ENCODE peak calls at places on chromosome 19, in five cellular contexts. X is heart left ventricle; Y is gastrocnemius medialis; N is uterus; J is effector memory CD4-positive, alpha-beta T cell. L is an unnamed sample.
A peak's percentile ranks its signal among the peaks of the same experiment; 100 is the strongest.

GRCh38 chr19:33702606-33703437 is 81.1 kb downstream of the CHST8 start:
- DNase-seq in N (no peak), J (no peak), X (no peak), Y (no peak), L (peak; percentile 56)

GRCh38 chr19:50510121-50510670 is 795 bp downstream of the JOSD2 start:
- DNase-seq in N (no peak), Y (no peak), X (no peak), J (no peak), L (peak; percentile 83)

GRCh38 chr19:16773939-16774338 is 54.3 kb downstream of the NWD1 start:
- DNase-seq in J (no peak), Y (no peak), X (no peak), N (no peak), L (no peak)

GRCh38 chr19:39296906-39297305 is 699 bp downstream of the IFNL1 start:
- DNase-seq in J (no peak), Y (no peak), N (no peak), X (no peak), L (no peak)

GRCh38 chr19:6232567-6232966 is 47.2 kb downstream of the MLLT1 start:
- DNase-seq in Y (no peak), X (no peak), J (no peak), N (no peak), L (no peak)

GRCh38 chr19:20357921-20358320 is 190.9 kb downstream of the ZNF486 start:
- DNase-seq in N (no peak), J (no peak), X (no peak), Y (no peak), L (no peak)

GRCh38 chr19:21463449-21464105 is 41.8 kb upstream of the ZNF429 start:
- DNase-seq in N (no peak), X (peak; percentile 73), Y (no peak), J (no peak), L (peak; percentile 73)

GRCh38 chr19:33133438-33134031 is 1.6 kb downstream of the WDR88 start:
- DNase-seq in N (no peak), X (no peak), J (no peak), Y (no peak), L (no peak)

GRCh38 chr19:50315773-50316448 is 13.3 kb downstream of the KCNC3 start:
- DNase-seq in Y (no peak), X (no peak), J (no peak), N (no peak), L (no peak)

GRCh38 chr19:33194884-33195710 is 967 bp downstream of the LRP3 start:
- DNase-seq in J (no peak), Y (no peak), N (no peak), X (peak; percentile 62), L (peak; percentile 88)

GRCh38 chr19:6061420-6062130 is 48.7 kb downstream of the RFX2 start:
- DNase-seq in Y (peak; percentile 33), J (no peak), N (no peak), X (no peak), L (peak; percentile 36)

GRCh38 chr19:35460608-35461007 is 12.6 kb downstream of the FFAR2 start:
- DNase-seq in N (no peak), Y (no peak), J (no peak), X (no peak), L (no peak)

GRCh38 chr19:48206402-48207093 is 36.1 kb downstream of the ZSWIM9 start:
- DNase-seq in J (no peak), X (no peak), N (no peak), Y (no peak), L (peak; percentile 95)

GRCh38 chr19:12975221-12975756 is 5.9 kb downstream of the DAND5 start:
- DNase-seq in J (no peak), Y (no peak), N (no peak), X (no peak), L (no peak)

GRCh38 chr19:29587518-29587986 is 18.5 kb upstream of the POP4 start:
- DNase-seq in J (peak; percentile 31), N (no peak), Y (no peak), X (no peak), L (peak; percentile 26)

GRCh38 chr19:6059396-6059947 is 50.8 kb downstream of the RFX2 start:
- DNase-seq in X (no peak), N (no peak), J (no peak), Y (no peak), L (no peak)

GRCh38 chr19:20079487-20079886 is 1.7 kb downstream of the ZNF90 start:
- DNase-seq in N (no peak), X (no peak), Y (no peak), J (no peak), L (no peak)

GRCh38 chr19:14102102-14102696 is 11.6 kb upstream of the SAMD1 start:
- DNase-seq in J (no peak), N (no peak), Y (no peak), X (no peak), L (no peak)

GRCh38 chr19:49264258-49264657 is 60.7 kb downstream of the SLC6A16 start:
- DNase-seq in X (no peak), J (no peak), N (no peak), Y (no peak), L (no peak)

GRCh38 chr19:35715981-35716734 is 1.6 kb upstream of the KMT2B start:
- DNase-seq in N (peak; percentile 30), X (peak; percentile 68), J (no peak), Y (no peak), L (peak; percentile 63)

GRCh38 chr19:12801466-12802266 is at the start of the genes PRDX2 and THSD8:
- DNase-seq in X (peak; percentile 90), J (peak; percentile 59), Y (peak; percentile 75), N (peak; percentile 72), L (peak; percentile 70)

GRCh38 chr19:49771674-49772139 is 4.9 kb downstream of the AP2A1 start:
- DNase-seq in X (no peak), Y (no peak), J (no peak), N (no peak), L (no peak)

GRCh38 chr19:49489601-49490167 is 2.3 kb downstream of the RPL13A start:
- DNase-seq in Y (no peak), J (no peak), X (no peak), N (no peak), L (no peak)

GRCh38 chr19:58166708-58167280 is 16.1 kb upstream of the ZNF274 start:
- DNase-seq in N (no peak), J (no peak), Y (no peak), X (no peak), L (no peak)

GRCh38 chr19:3179739-3180293 is 1.2 kb downstream of the S1PR4 start:
- DNase-seq in X (no peak), J (no peak), N (no peak), Y (no peak), L (no peak)

GRCh38 chr19:34662919-34663318 is 14.0 kb downstream of the SCGB2B2 start:
- DNase-seq in J (peak; percentile 32), N (no peak), X (no peak), Y (no peak), L (no peak)

GRCh38 chr19:32287811-32288227 is 57.6 kb upstream of the ZNF507 start:
- DNase-seq in Y (peak; percentile 50), X (peak; percentile 80), N (peak; percentile 62), J (no peak), L (peak; percentile 26)

GRCh38 chr19:45729774-45730388 is 815 bp downstream of the FBXO46 start:
- DNase-seq in J (no peak), N (no peak), X (no peak), Y (no peak), L (peak; percentile 44)

GRCh38 chr19:23436944-23437343 is 41.7 kb upstream of the ZNF91 start:
- DNase-seq in X (no peak), J (no peak), N (no peak), Y (no peak), L (no peak)

GRCh38 chr19:51702754-51703654 is 9.9 kb downstream of the SPACA6 start:
- DNase-seq in X (peak; percentile 45), J (no peak), N (peak; percentile 51), Y (no peak), L (peak; percentile 65)

GRCh38 chr19:49331616-49332055 is 3.6 kb upstream of the CD37 start:
- DNase-seq in Y (no peak), X (peak; percentile 54), N (no peak), J (peak; percentile 49), L (peak; percentile 73)

GRCh38 chr19:3098515-3099346 is 4.6 kb downstream of the GNA11 start:
- DNase-seq in J (no peak), X (peak; percentile 91), Y (peak; percentile 64), N (no peak), L (peak; percentile 87)

GRCh38 chr19:44785993-44786392 is 8.3 kb downstream of the CBLC start:
- DNase-seq in J (no peak), X (no peak), Y (no peak), N (no peak), L (no peak)

GRCh38 chr19:41619018-41619571 is 7.8 kb downstream of the CEACAM4 start:
- DNase-seq in J (no peak), N (no peak), Y (no peak), X (no peak), L (no peak)

DNA sequence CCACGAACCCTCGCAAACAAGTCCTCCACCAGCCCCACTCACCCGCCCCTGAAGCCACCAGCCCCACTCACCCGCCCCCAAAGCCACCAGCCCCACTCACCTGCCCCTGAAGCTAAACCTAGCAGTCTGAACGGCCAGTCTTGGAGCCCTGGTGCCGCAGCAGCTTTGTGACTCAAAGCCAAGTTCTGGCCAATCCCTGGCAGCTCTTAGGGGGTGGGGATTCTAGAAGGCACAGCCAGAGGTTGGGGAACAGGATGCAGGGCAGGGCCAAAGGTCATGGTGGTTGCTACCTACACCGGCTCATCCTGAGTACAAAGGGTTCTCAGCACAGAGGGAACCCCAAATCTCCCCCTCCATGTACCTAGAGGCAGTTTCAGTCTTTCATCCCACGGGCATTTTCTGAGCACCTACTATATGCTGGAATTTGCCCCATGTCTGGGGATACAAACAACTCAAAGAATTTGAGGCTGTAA is at the start of gene IQCN:
- DNase-seq in N (peak; percentile 58), J (no peak), X (no peak), Y (peak; percentile 65), L (no peak)
- H3K4me1 ChIP-seq in N (peaks cover 26% of the 10 kb centered on the region), J (peaks cover 29% of the 10 kb centered on the region), X (peaks cover 39% of the 10 kb centered on the region), Y (peaks cover 57% of the 10 kb centered on the region), L (peaks cover 41% of the 10 kb centered on the region)

GRCh38 chr19:55520691-55521292 is 16.1 kb downstream of the SBK2 start:
- DNase-seq in Y (no peak), J (no peak), N (no peak), X (no peak), L (no peak)

GRCh38 chr19:55519461-55520311 is 17.2 kb downstream of the SBK2 start:
- DNase-seq in Y (peak; percentile 72), X (no peak), J (no peak), N (no peak), L (no peak)

GRCh38 chr19:55516878-55517620 is 19.9 kb downstream of the SBK2 start:
- DNase-seq in J (peak; percentile 85), X (peak; percentile 95), Y (peak; percentile 96), N (peak; percentile 92), L (peak; percentile 98)
- H3K4me3 ChIP-seq in J (peak overlapping the region; percentile 26), X (peak overlapping the region; percentile 67), Y (peak overlapping the region; percentile 60), N (peak overlapping the region; percentile 22), L (peak overlapping the region; percentile 58)

GRCh38 chr19:2050991-2051770 is at the start of gene MKNK2:
- DNase-seq in X (peak; percentile 96), N (peak; percentile 90), Y (peak; percentile 86), J (peak; percentile 90), L (peak; percentile 93)
- H3K4me1 ChIP-seq in X (peaks cover 61% of the 10 kb centered on the region), N (peaks cover 52% of the 10 kb centered on the region), Y (peaks cover 58% of the 10 kb centered on the region), J (peaks cover 62% of the 10 kb centered on the region), L (peaks cover 79% of the 10 kb centered on the region)

GRCh38 chr19:43462383-43462782 is 3.0 kb downstream of the LYPD3 start:
- DNase-seq in N (no peak), J (no peak), X (no peak), Y (no peak), L (no peak)
- H3K4me3 ChIP-seq in N (no peak overlapping the region), J (no peak overlapping the region), X (no peak overlapping the region), Y (no peak overlapping the region), L (no peak overlapping the region)

GRCh38 chr19:1263198-1263597 is 5.9 kb upstream of the CIRBP start:
- DNase-seq in X (no peak), J (no peak), Y (no peak), N (no peak), L (no peak)
- H3K4me1 ChIP-seq in X (peaks cover 63% of the 10 kb centered on the region), J (peaks cover 64% of the 10 kb centered on the region), Y (peaks cover 60% of the 10 kb centered on the region), N (peaks cover 65% of the 10 kb centered on the region), L (peaks cover 78% of the 10 kb centered on the region)

L was measured in upper lobe of left lung.